ENCODE peak calls at places on chromosomes 3 and 15, in nine cellular contexts. U is mucosa of gallbladder; E is nucleus accumbens; S is WERI-Rb-1; X is fibroblast of pulmonary artery; T is Calu3; B is naive thymus-derived CD8-positive, alpha-beta T cell; F is fibroblast of the conjunctiva; D is HT1080. M is an unnamed sample.

GRCh38 chr15:77650285-77650684 is 17.6 kb upstream of the LINGO1 start:
- DNase-seq in U (no peak), E (peak), T (peak), X (peak), F (no peak), S (peak), D (peak), B (no peak), M (no peak)

GRCh38 chr3:171228228-171228627 is 201.7 kb upstream of the SLC2A2 start:
- DNase-seq in D (no peak), U (no peak), T (no peak), F (no peak), E (no peak), B (no peak), S (no peak), X (no peak), M (no peak)

GRCh38 chr15:101288905-101289513 is 6.0 kb downstream of the SNRPA1 start:
- DNase-seq in S (no peak), D (peak), T (peak), F (no peak), U (no peak), B (peak), X (peak), E (no peak), M (no peak)

GRCh38 chr3:194323785-194324735 is 27.1 kb downstream of the CPN2 start:
- DNase-seq in X (peak), T (peak), B (no peak), U (peak), D (no peak), F (no peak), S (peak), E (no peak), M (no peak)

GRCh38 chr3:143171141-143171651 is 51.6 kb downstream of the CHST2 start:
- DNase-seq in D (peak), U (no peak), S (no peak), E (no peak), T (no peak), X (peak), B (peak), F (no peak), M (no peak)

GRCh38 chr3:129554356-129555120 is 11.6 kb downstream of the H1-8 start:
- DNase-seq in E (no peak), D (no peak), F (no peak), B (no peak), U (no peak), X (no peak), S (no peak), T (no peak), M (no peak)

GRCh38 chr3:175356899-175357324 is 497.8 kb downstream of the NAALADL2 start:
- DNase-seq in D (no peak), U (no peak), E (no peak), S (no peak), F (no peak), T (no peak), B (no peak), X (peak), M (no peak)

GRCh38 chr15:68259883-68260282 is 17.7 kb upstream of the FEM1B start:
- DNase-seq in B (no peak), E (no peak), F (no peak), U (no peak), S (no peak), D (no peak), T (no peak), X (no peak), M (no peak)

GRCh38 chr15:47607750-47608149 is 109.6 kb upstream of the SEMA6D start:
- DNase-seq in X (peak), F (no peak), E (no peak), D (no peak), S (no peak), U (no peak), T (no peak), B (no peak), M (no peak)

GRCh38 chr3:178967184-178967532 is 104.5 kb downstream of the ZMAT3 start:
- DNase-seq in F (no peak), S (no peak), T (no peak), D (no peak), U (no peak), X (no peak), B (no peak), E (peak), M (no peak)

GRCh38 chr3:157369712-157370447 is 66.8 kb upstream of the PTX3 start:
- DNase-seq in F (peak), B (no peak), S (no peak), E (no peak), T (no peak), D (no peak), U (no peak), X (peak), M (no peak)

GRCh38 chr3:39501982-39502837 is 34.7 kb downstream of the MOBP start:
- DNase-seq in X (no peak), B (no peak), S (no peak), D (no peak), F (no peak), T (peak), E (peak), U (no peak), M (no peak)

GRCh38 chr3:196193738-196194541 is 17.3 kb downstream of the ZDHHC19 start:
- DNase-seq in F (no peak), S (no peak), T (no peak), X (no peak), E (no peak), U (no peak), D (no peak), B (no peak), M (no peak)